ENCODE peak calls at places on chromosome 9, in eight cellular contexts. One of them, this sample, is unnamed.

GRCh38 chr9:114176601-114177295 is 21.4 kb downstream of the COL27A1 start:
- DNase-seq in glutamatergic neuron: no peak
- DNase-seq in GM13976: no peak
- DNase-seq in GM20000: no peak
- DNase-seq in endothelial cell: no peak
- DNase-seq in A549: no peak
- DNase-seq in astrocyte of the spinal cord: no peak
- DNase-seq in AG09309: no peak
- DNase-seq in this sample: no peak

GRCh38 chr9:37324691-37325490 is 97.6 kb upstream of the GRHPR start:
- DNase-seq in glutamatergic neuron: peak; percentile 27
- DNase-seq in GM13976: no peak
- DNase-seq in A549: no peak
- DNase-seq in AG09309: no peak
- DNase-seq in GM20000: no peak
- DNase-seq in endothelial cell: peak; percentile 3
- DNase-seq in astrocyte of the spinal cord: no peak
- DNase-seq in this sample: no peak

GRCh38 chr9:111715471-111715870 is 54.1 kb downstream of the GNG10 start:
- DNase-seq in glutamatergic neuron: no peak
- DNase-seq in A549: no peak
- DNase-seq in GM20000: no peak
- DNase-seq in astrocyte of the spinal cord: peak; percentile 24
- DNase-seq in endothelial cell: no peak
- DNase-seq in GM13976: no peak
- DNase-seq in AG09309: no peak
- DNase-seq in this sample: peak; percentile 11

GRCh38 chr9:100125236-100125635 is 26.2 kb downstream of the INVS start:
- DNase-seq in endothelial cell: no peak
- DNase-seq in AG09309: no peak
- DNase-seq in GM13976: no peak
- DNase-seq in astrocyte of the spinal cord: no peak
- DNase-seq in GM20000: no peak
- DNase-seq in A549: no peak
- DNase-seq in glutamatergic neuron: no peak
- DNase-seq in this sample: no peak

GRCh38 chr9:86703346-86703745 is 244.0 kb downstream of the GAS1 start:
- DNase-seq in GM20000: no peak
- DNase-seq in AG09309: no peak
- DNase-seq in glutamatergic neuron: no peak
- DNase-seq in endothelial cell: no peak
- DNase-seq in GM13976: no peak
- DNase-seq in astrocyte of the spinal cord: no peak
- DNase-seq in A549: no peak
- DNase-seq in this sample: no peak

GRCh38 chr9:136853596-136854112 is 1.5 kb downstream of the MAMDC4 start:
- DNase-seq in endothelial cell: no peak
- DNase-seq in astrocyte of the spinal cord: no peak
- DNase-seq in GM20000: no peak
- DNase-seq in AG09309: no peak
- DNase-seq in GM13976: no peak
- DNase-seq in glutamatergic neuron: no peak
- DNase-seq in A549: no peak
- DNase-seq in this sample: no peak

GRCh38 chr9:93965830-93966577 is 10.8 kb upstream of the BARX1 start:
- DNase-seq in A549: no peak
- DNase-seq in astrocyte of the spinal cord: no peak
- DNase-seq in GM20000: peak; percentile 7
- DNase-seq in endothelial cell: no peak
- DNase-seq in glutamatergic neuron: no peak
- DNase-seq in GM13976: peak; percentile 17
- DNase-seq in AG09309: no peak
- DNase-seq in this sample: no peak

GRCh38 chr9:76181020-76181641 is 213.1 kb downstream of the RFK start:
- DNase-seq in A549: peak; percentile 82
- DNase-seq in GM20000: no peak
- DNase-seq in AG09309: peak; percentile 34
- DNase-seq in glutamatergic neuron: no peak
- DNase-seq in endothelial cell: no peak
- DNase-seq in astrocyte of the spinal cord: peak; percentile 95
- DNase-seq in GM13976: no peak
- DNase-seq in this sample: peak; percentile 85

GRCh38 chr9:109150925-109151547 is 16.0 kb downstream of the FRRS1L start:
- DNase-seq in GM20000: no peak
- DNase-seq in AG09309: no peak
- DNase-seq in astrocyte of the spinal cord: no peak
- DNase-seq in GM13976: no peak
- DNase-seq in glutamatergic neuron: no peak
- DNase-seq in A549: no peak
- DNase-seq in endothelial cell: no peak
- DNase-seq in this sample: no peak

GRCh38 chr9:136769710-136770191 is 5.4 kb upstream of the LCN15 start:
- DNase-seq in GM13976: peak; percentile 81
- DNase-seq in astrocyte of the spinal cord: no peak
- DNase-seq in AG09309: no peak
- DNase-seq in glutamatergic neuron: peak; percentile 85
- DNase-seq in A549: peak; percentile 58
- DNase-seq in GM20000: peak; percentile 90
- DNase-seq in endothelial cell: peak; percentile 72
- DNase-seq in this sample: no peak

GRCh38 chr9:133485531-133486260 is 6.8 kb upstream of the SLC2A6 start:
- DNase-seq in A549: peak; percentile 37
- DNase-seq in astrocyte of the spinal cord: no peak
- DNase-seq in glutamatergic neuron: peak; percentile 20
- DNase-seq in AG09309: no peak
- DNase-seq in endothelial cell: no peak
- DNase-seq in GM20000: peak; percentile 73
- DNase-seq in GM13976: peak; percentile 79
- DNase-seq in this sample: no peak
- TF ChIP-seq CTCF in A549: no peak
- TF ChIP-seq CTCF in astrocyte of the spinal cord: peak; percentile 6
- TF ChIP-seq CTCF in glutamatergic neuron: no peak
- TF ChIP-seq CTCF in AG09309: no peak
- TF ChIP-seq CTCF in endothelial cell: no peak
- TF ChIP-seq CTCF in GM20000: no peak
- TF ChIP-seq CTCF in GM13976: no peak
- TF ChIP-seq CTCF in this sample: no peak

DNA sequence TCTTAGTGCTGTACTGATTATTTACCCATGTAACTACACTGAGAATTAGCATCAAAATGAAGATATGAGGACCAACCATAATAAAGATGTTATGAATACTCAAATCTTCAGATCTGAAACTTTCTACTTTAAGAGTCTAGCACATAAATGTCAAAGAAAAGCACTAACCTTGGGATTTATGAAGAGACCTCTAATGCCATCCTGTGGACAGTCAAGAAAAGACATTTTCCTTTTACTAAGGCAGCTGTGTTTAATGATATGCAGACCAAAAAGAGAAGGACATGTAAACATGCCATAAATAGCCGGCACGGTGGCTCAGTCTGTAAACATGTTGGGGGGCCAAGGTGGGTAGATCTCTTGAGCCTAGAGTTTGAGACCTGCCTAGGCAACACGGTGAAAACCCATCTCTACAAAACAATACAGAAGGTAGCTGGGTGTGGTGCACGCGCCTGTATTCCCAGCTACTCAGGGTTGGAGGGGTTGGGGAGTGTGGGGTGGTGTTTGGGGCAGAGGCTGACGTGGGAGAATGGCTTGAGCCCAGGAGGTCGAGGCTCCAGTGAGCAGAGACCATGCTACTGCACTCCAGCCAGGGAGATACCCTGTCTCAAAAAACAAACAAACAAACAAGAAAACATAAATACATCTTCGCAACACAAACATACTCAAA is 266.9 kb upstream of the TYRP1 start:
- DNase-seq in AG09309: no peak
- DNase-seq in glutamatergic neuron: no peak
- DNase-seq in GM13976: no peak
- DNase-seq in GM20000: no peak
- DNase-seq in endothelial cell: no peak
- DNase-seq in A549: peak; percentile 24
- DNase-seq in astrocyte of the spinal cord: peak; percentile 2
- DNase-seq in this sample: peak; percentile 6
- TF ChIP-seq CTCF in AG09309: no peak
- TF ChIP-seq CTCF in glutamatergic neuron: peak; percentile 37
- TF ChIP-seq CTCF in GM13976: no peak
- TF ChIP-seq CTCF in GM20000: no peak
- TF ChIP-seq CTCF in endothelial cell: no peak
- TF ChIP-seq CTCF in A549: no peak
- TF ChIP-seq CTCF in astrocyte of the spinal cord: no peak
- TF ChIP-seq CTCF in this sample: no peak

DNA sequence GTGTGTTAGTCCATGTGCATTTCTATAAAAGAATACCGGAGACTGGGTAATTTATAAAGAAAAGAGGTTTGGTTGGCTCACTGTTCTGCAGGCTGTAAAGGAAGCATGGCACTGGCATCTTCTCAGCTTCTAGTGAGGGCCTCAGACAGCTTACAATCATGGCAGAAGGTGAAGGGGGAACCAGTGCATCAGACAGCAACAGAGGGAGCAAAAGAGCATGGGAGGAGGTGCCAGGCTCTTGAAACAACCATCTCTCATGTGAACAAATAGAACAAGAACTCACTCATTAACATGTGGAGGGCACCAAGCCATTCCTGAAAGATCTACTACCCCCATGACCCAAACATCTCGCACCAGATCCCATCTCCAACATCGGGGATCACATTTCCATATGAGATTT is 89.2 kb upstream of the IL33 start:
- DNase-seq in endothelial cell: no peak
- DNase-seq in AG09309: no peak
- DNase-seq in astrocyte of the spinal cord: no peak
- DNase-seq in GM20000: no peak
- DNase-seq in GM13976: no peak
- DNase-seq in A549: no peak
- DNase-seq in glutamatergic neuron: no peak
- DNase-seq in this sample: no peak
- TF ChIP-seq CTCF in endothelial cell: no peak
- TF ChIP-seq CTCF in AG09309: no peak
- TF ChIP-seq CTCF in astrocyte of the spinal cord: no peak
- TF ChIP-seq CTCF in GM20000: no peak
- TF ChIP-seq CTCF in GM13976: no peak
- TF ChIP-seq CTCF in A549: no peak
- TF ChIP-seq CTCF in glutamatergic neuron: no peak
- TF ChIP-seq CTCF in this sample: no peak

GRCh38 chr9:68887232-68887631 is 126.7 kb downstream of the PRKACG start:
- DNase-seq in A549: no peak
- DNase-seq in GM13976: no peak
- DNase-seq in astrocyte of the spinal cord: no peak
- DNase-seq in endothelial cell: no peak
- DNase-seq in AG09309: no peak
- DNase-seq in glutamatergic neuron: no peak
- DNase-seq in GM20000: no peak
- DNase-seq in this sample: no peak
- TF ChIP-seq CTCF in A549: no peak
- TF ChIP-seq CTCF in GM13976: no peak
- TF ChIP-seq CTCF in astrocyte of the spinal cord: no peak
- TF ChIP-seq CTCF in endothelial cell: no peak
- TF ChIP-seq CTCF in AG09309: no peak
- TF ChIP-seq CTCF in glutamatergic neuron: no peak
- TF ChIP-seq CTCF in GM20000: no peak
- TF ChIP-seq CTCF in this sample: no peak

This sample was measured in astrocyte of the cerebellum.